ENCODE peak calls at places on chromosomes 1 and 21, in six cellular contexts. I is uterus, G is body of pancreas, D is K562, Q is GM12892, F is A549. R is an unnamed sample.

GRCh38 chr1:1819762-1820161 is 41.5 kb upstream of the NADK start:
- DNase-seq in I (no peak), G (no peak), D (no peak), Q (no peak), F (no peak), R (no peak)

GRCh38 chr1:230570724-230571390 is 71.4 kb upstream of the COG2 start:
- DNase-seq in I (no peak), G (peak; percentile 30), D (no peak), Q (no peak), F (no peak), R (no peak)

GRCh38 chr21:26116456-26117011 is 54.0 kb downstream of the APP start:
- DNase-seq in I (no peak), G (peak; percentile 52), D (no peak), Q (no peak), F (no peak), R (no peak)

GRCh38 chr1:200336111-200336845 is 73.6 kb downstream of the ZNF281 start:
- DNase-seq in I (no peak), G (no peak), D (no peak), Q (no peak), F (peak; percentile 70), R (no peak)

GRCh38 chr1:177133977-177134538 is 30.5 kb downstream of the ASTN1 start:
- DNase-seq in I (no peak), G (no peak), D (no peak), Q (no peak), F (no peak), R (no peak)

GRCh38 chr21:29230541-29231275 is 68.0 kb upstream of the BACH1 start:
- DNase-seq in I (no peak), G (no peak), D (no peak), Q (no peak), F (no peak), R (no peak)

GRCh38 chr1:89952021-89952995 is 42.6 kb upstream of the ZNF326 start:
- DNase-seq in I (no peak), G (no peak), D (no peak), Q (no peak), F (peak; percentile 46), R (no peak)

GRCh38 chr1:147878022-147878421 is 24.6 kb upstream of the GJA8 start:
- DNase-seq in I (no peak), G (no peak), D (no peak), Q (no peak), F (no peak), R (no peak)

GRCh38 chr1:85356130-85356529 is 79.7 kb upstream of the BCL10 start:
- DNase-seq in I (no peak), G (no peak), D (no peak), Q (no peak), F (no peak), R (no peak)

GRCh38 chr1:23922321-23922943 is 9.3 kb upstream of the CNR2 start:
- DNase-seq in I (no peak), G (no peak), D (no peak), Q (no peak), F (no peak), R (no peak)

GRCh38 chr1:180953791-180954721 is 41.4 kb downstream of the KIAA1614 start:
- DNase-seq in I (peak; percentile 80), G (peak; percentile 78), D (no peak), Q (peak; percentile 73), F (peak; percentile 61), R (peak; percentile 70)

GRCh38 chr1:112359961-112360767 is 35.9 kb upstream of the CTTNBP2NL start:
- DNase-seq in I (peak; percentile 77), G (peak; percentile 49), D (no peak), Q (no peak), F (no peak), R (no peak)
- TF ChIP-seq POLR2A in I (peak; percentile 26), G (no peak), D (no peak), Q (no peak), F (no peak), R (no peak)

DNA sequence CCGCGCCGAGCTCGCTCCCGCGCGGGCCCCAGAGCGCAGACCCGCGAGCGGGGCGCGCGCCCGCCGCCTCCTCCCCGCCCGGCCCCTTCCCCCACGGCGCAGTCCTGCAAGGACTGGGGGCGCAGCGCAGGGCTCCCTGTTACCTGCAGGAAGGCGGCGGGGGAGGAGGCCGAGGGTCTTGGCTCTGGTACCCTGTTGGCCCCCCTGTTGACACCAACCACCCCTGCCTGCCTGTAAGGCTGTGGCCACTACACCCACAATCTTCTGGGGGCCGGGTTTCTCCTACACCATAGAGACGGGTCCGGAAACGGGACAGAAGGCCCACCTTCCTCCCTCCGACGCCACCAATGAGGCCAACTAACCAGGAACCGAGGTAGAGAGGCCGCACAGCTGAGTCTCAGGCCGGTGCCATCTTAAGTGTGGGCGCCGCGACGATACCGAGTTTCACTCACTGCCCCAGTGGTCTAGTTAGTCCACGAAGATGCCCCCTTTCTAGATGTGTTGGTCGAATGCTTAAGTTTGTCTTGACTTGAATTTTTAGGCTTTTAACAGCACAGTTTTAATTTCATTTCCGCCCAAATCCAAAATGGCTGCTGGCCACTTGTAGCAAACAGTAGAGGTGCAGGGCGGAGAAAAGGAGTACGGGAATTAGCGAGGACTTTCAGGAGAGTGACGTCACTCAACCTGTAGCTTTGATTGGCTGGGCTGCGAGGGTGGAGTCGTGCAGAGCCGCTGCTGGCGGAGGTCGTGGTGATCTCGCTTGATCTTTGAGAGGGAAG is at the start of gene SCYL3:
- DNase-seq in I (peak; percentile 91), G (peak; percentile 95), D (peak; percentile 97), Q (peak; percentile 73), F (peak; percentile 98), R (peak; percentile 68)
- TF ChIP-seq POLR2A in I (peak; percentile 6), G (peak; percentile 92), D (peak; percentile 89), Q (peak; percentile 89), F (peak; percentile 79), R (peak; percentile 79)

GRCh38 chr1:202888507-202889360 is at the start of gene RABIF:
- DNase-seq in I (peak; percentile 98), G (peak; percentile 99), D (peak; percentile 99), Q (peak; percentile 93), F (peak; percentile 95), R (peak; percentile 93)
- TF ChIP-seq POLR2A in I (peak; percentile 92), G (peak; percentile 93), D (peak; percentile 99), Q (peak; percentile 96), F (peak; percentile 97), R (peak; percentile 92)

GRCh38 chr1:233613252-233614172 is at the start of gene KCNK1:
- DNase-seq in I (peak; percentile 79), G (peak; percentile 85), D (peak; percentile 80), Q (peak; percentile 23), F (peak; percentile 80), R (no peak)
- TF ChIP-seq POLR2A in I (peak; percentile 71), G (peak; percentile 81), D (peak; percentile 76), Q (no peak), F (peak; percentile 46), R (no peak)

DNA sequence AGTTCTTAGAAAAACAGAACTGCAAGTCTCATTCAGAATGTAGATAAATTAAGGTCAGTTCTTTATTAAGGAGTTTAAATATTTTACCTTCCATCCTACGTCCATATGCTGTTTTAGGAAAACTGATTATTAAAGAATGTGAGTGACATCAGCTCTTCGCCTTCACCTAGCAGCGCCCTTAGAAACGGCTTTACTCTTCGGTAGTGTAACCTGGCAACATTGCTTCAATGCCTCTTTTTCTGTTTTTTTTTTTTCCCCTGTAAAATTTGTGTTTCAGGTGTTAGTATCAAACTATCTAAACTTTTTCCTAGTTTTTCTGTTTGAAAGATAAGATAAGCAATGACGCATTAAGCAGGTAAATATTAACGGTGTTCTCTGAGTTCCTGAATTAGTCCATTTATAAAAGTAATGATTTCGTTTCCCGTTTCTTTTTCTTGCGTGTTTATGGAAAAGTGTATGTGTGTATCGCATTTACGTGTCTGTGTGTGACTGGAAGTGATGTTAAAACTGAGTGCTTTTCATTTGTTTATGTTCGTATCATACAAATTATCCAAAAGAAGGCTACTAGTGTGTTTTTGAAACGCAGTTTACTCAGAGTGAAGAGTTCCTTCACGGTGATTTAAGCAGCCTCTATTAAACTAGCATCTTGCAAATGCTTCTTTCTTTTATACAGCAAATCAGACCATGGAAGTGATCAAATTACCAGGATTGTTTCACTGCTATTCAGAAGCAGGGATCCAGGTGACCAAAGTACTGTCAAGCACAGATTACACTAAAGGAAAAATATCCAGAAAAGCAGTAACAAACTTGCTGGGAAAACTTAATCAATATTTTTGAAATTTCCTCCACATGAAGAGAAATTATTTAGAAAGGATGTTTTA is 139.0 kb downstream of the SDCCAG8 start:
- DNase-seq in I (no peak), G (peak; percentile 13), D (no peak), Q (no peak), F (no peak), R (no peak)
- TF ChIP-seq POLR2A in I (no peak), G (no peak), D (no peak), Q (no peak), F (no peak), R (no peak)

GRCh38 chr1:149936076-149936991 is at the start of gene MTMR11:
- DNase-seq in I (peak; percentile 41), G (peak; percentile 62), D (peak; percentile 51), Q (no peak), F (peak; percentile 55), R (no peak)
- TF ChIP-seq POLR2A in I (no peak), G (no peak), D (no peak), Q (no peak), F (no peak), R (no peak)

DNA sequence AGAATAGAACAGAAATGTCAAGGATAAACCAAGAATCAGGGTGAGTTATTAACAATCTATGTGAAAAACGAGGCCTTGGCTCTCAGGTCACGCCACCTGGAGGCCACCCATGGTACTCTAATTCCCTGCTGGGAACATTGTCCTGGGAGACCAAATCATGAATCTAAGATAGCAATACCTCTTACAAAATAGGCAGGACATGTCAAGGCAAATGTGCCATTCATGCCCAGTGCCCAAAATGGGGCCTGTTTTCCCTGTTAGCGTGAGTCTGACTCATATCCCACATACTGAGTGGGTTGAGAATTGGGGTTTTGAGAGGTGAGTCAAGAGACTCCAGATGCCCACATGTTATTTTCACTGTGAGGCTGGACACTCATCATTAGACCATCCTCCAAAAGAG is 380.8 kb downstream of the HHIPL2 start:
- DNase-seq in I (no peak), G (peak; percentile 61), D (peak; percentile 61), Q (no peak), F (peak; percentile 38), R (no peak)
- TF ChIP-seq POLR2A in I (no peak), G (no peak), D (no peak), Q (no peak), F (no peak), R (no peak)

DNA sequence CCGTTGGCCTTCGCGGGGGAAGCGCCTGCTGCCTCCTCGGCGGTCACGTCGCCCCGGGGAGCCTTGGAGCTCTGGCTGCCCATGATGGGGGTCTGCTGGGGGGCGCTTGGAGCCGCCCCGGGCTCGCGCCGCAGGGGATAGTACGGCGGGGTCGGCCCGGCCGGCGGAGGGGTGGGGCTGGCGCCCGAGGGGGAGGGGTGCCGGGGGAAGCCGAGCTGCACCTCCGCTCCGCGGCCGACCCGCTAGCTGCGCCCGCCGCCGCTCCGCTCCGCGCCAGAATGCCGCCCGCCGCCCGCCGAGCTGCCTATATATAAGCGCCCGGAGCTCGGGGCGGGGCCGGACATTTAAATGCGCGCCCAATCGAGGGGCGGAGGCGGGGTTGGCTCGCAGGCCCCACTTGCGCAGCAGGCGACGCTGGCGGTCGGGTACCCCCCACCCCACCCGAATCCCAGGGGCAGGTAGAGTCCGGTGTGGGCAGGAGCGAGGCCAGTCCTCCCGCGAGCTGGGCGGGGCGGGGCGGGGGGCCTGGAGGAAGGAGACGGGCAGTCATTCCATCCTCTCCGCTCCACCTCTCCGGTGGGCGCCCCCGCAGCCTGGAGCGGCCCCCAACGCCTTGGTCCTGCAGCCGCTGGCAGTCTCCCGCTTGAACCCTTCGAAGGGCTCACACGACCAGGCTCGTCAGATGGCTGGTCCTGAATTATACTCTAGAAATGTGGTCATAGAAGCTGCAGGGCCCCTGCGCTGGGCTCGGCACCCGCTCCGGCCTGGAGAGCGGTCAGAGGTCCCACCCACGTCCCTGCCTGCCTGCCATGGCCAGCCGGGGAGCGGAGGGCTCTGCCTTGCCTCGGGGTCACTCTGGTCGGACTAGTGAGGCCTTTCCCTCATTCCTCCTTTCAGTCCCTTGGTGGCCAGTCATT is at the start of gene MARCKSL1:
- DNase-seq in I (peak; percentile 88), G (peak; percentile 85), D (peak; percentile 95), Q (peak; percentile 75), F (peak; percentile 54), R (peak; percentile 76)
- TF ChIP-seq POLR2A in I (peak; percentile 89), G (peak; percentile 84), D (peak; percentile 91), Q (peak; percentile 96), F (peak; percentile 90), R (peak; percentile 88)

R was measured in GM12891.